ENCODE peak calls at places on chromosomes 3 and 15, in four cellular contexts. One of them, this sample, is unnamed.

GRCh38 chr3:173793963-173794362 is 396.4 kb downstream of the NLGN1 start:
- DNase-seq in brain microvascular endothelial cell: no peak
- DNase-seq in HTR-8/SVneo: no peak
- DNase-seq in DMS153: no peak
- DNase-seq in this sample: no peak

GRCh38 chr3:107599755-107600122 is 77.0 kb downstream of the BBX start:
- DNase-seq in HTR-8/SVneo: no peak
- DNase-seq in brain microvascular endothelial cell: no peak
- DNase-seq in DMS153: no peak
- DNase-seq in this sample: no peak

GRCh38 chr3:157398598-157398997 is 38.1 kb upstream of the PTX3 start:
- DNase-seq in DMS153: no peak
- DNase-seq in HTR-8/SVneo: no peak
- DNase-seq in brain microvascular endothelial cell: no peak
- DNase-seq in this sample: no peak

GRCh38 chr3:13042127-13042931 is 30.9 kb downstream of the IQSEC1 start:
- DNase-seq in brain microvascular endothelial cell: no peak
- DNase-seq in HTR-8/SVneo: no peak
- DNase-seq in DMS153: no peak
- DNase-seq in this sample: no peak

GRCh38 chr3:89360155-89360554 is 252.7 kb downstream of the EPHA3 start:
- DNase-seq in DMS153: no peak
- DNase-seq in brain microvascular endothelial cell: peak
- DNase-seq in HTR-8/SVneo: no peak
- DNase-seq in this sample: no peak

GRCh38 chr15:69713726-69714559 is 261.3 kb downstream of the RPLP1 start:
- DNase-seq in HTR-8/SVneo: no peak
- DNase-seq in brain microvascular endothelial cell: no peak
- DNase-seq in DMS153: no peak
- DNase-seq in this sample: peak

GRCh38 chr15:29571728-29572454 is 250.4 kb downstream of the TJP1 start:
- DNase-seq in HTR-8/SVneo: no peak
- DNase-seq in brain microvascular endothelial cell: no peak
- DNase-seq in DMS153: no peak
- DNase-seq in this sample: no peak

GRCh38 chr15:38195191-38195901 is 57.3 kb upstream of the SPRED1 start:
- DNase-seq in DMS153: peak
- DNase-seq in brain microvascular endothelial cell: no peak
- DNase-seq in HTR-8/SVneo: no peak
- DNase-seq in this sample: no peak

GRCh38 chr15:39968273-39969001 is 34.5 kb downstream of the EIF2AK4 start:
- DNase-seq in DMS153: no peak
- DNase-seq in HTR-8/SVneo: no peak
- DNase-seq in brain microvascular endothelial cell: no peak
- DNase-seq in this sample: no peak

GRCh38 chr15:82554857-82555256 is 14.6 kb upstream of the RPS17 start:
- DNase-seq in brain microvascular endothelial cell: no peak
- DNase-seq in HTR-8/SVneo: no peak
- DNase-seq in DMS153: no peak
- DNase-seq in this sample: no peak

This sample was measured in NB4.